ENCODE peak calls at places on chromosomes 1 and 21, in four cellular contexts. V is IMR-90; Y is tibial artery; I is CD8-positive, alpha-beta T cell. P is an unnamed sample. For H3K27me3, the result is how much of the 10 kb centered on the place peaks cover.

GRCh38 chr1:154324669-154325582 is at the start of gene ATP8B2:
- DNase-seq in V (peak), Y (peak), I (peak), P (no peak)

GRCh38 chr1:40980453-40981121 is 1.1 kb downstream of the CTPS1 start:
- DNase-seq in I (peak), V (peak), Y (no peak), P (no peak)

GRCh38 chr1:77504986-77505385 is 177.5 kb downstream of the ZZZ3 start:
- DNase-seq in Y (no peak), V (peak), I (no peak), P (no peak)

GRCh38 chr1:7526196-7526866 is 244.8 kb upstream of the VAMP3 start:
- DNase-seq in I (no peak), Y (no peak), V (no peak), P (no peak)

GRCh38 chr1:29289493-29289892 is 53.2 kb downstream of the PTPRU start:
- DNase-seq in V (no peak), I (no peak), Y (no peak), P (no peak)

GRCh38 chr1:220876511-220877347 is 2.5 kb upstream of the HLX start:
- DNase-seq in V (no peak), I (no peak), Y (peak), P (no peak)

GRCh38 chr1:47697616-47698335 is 259.9 kb downstream of the FOXD2 start:
- DNase-seq in Y (peak), I (no peak), V (no peak), P (no peak)

GRCh38 chr1:63475761-63476160 is 47.3 kb downstream of the ITGB3BP start:
- DNase-seq in V (peak), I (no peak), Y (no peak), P (no peak)

GRCh38 chr21:16587141-16587570 is 857.4 kb downstream of the USP25 start:
- DNase-seq in Y (peak), I (no peak), V (peak), P (no peak)

GRCh38 chr1:22787636-22788035 is 77.0 kb downstream of the EPHB2 start:
- DNase-seq in I (no peak), V (no peak), Y (no peak), P (no peak)

GRCh38 chr21:16579538-16579937 is 849.8 kb downstream of the USP25 start:
- DNase-seq in I (no peak), V (peak), Y (no peak), P (no peak)

GRCh38 chr1:177287996-177288395 is 117.2 kb downstream of the BRINP2 start:
- DNase-seq in Y (no peak), V (peak), I (no peak), P (no peak)

GRCh38 chr1:43648448-43648847 is 1.5 kb upstream of the KDM4A start:
- DNase-seq in Y (no peak), I (no peak), V (no peak), P (no peak)

GRCh38 chr21:41894922-41895557 is 15.9 kb upstream of the PRDM15 start:
- DNase-seq in Y (no peak), I (no peak), V (peak), P (no peak)

GRCh38 chr1:5941671-5942070 is 50.6 kb downstream of the NPHP4 start:
- DNase-seq in Y (no peak), V (no peak), I (no peak), P (no peak)

GRCh38 chr21:45572231-45572630 is 30.0 kb upstream of the SLC19A1 start:
- DNase-seq in V (no peak), Y (no peak), I (no peak), P (no peak)

GRCh38 chr1:215824245-215824644 is 257.1 kb downstream of the KCTD3 start:
- DNase-seq in V (peak), I (no peak), Y (no peak), P (no peak)

GRCh38 chr1:52190500-52191252 is 48.8 kb downstream of the ZFYVE9 start:
- DNase-seq in Y (no peak), I (no peak), V (peak), P (no peak)

GRCh38 chr1:72357411-72357810 is 75.1 kb upstream of the NEGR1 start:
- DNase-seq in V (peak), I (no peak), Y (no peak), P (no peak)

GRCh38 chr1:182143825-182144661 is 82.5 kb upstream of the ZNF648 start:
- DNase-seq in Y (peak), V (peak), I (no peak), P (peak)

GRCh38 chr1:84090447-84091244 is 53.4 kb upstream of the PRKACB start:
- DNase-seq in I (no peak), V (no peak), Y (no peak), P (no peak)

GRCh38 chr1:223403184-223403815 is 10.1 kb downstream of the CCDC185 start:
- DNase-seq in I (no peak), Y (no peak), V (peak), P (no peak)

GRCh38 chr1:41486053-41486891 is 1.8 kb upstream of the EDN2 start:
- DNase-seq in I (no peak), V (peak), Y (no peak), P (no peak)

GRCh38 chr1:112894010-112894292 is 62.0 kb downstream of the SLC16A1 start:
- DNase-seq in I (no peak), Y (no peak), V (no peak), P (no peak)

GRCh38 chr1:93749487-93749886 is 67.8 kb upstream of the BCAR3 start:
- DNase-seq in Y (no peak), V (no peak), I (no peak), P (no peak)
- H3K27me3 ChIP-seq in Y (under half), V (under half), I (under half), P (under half)

GRCh38 chr1:44817307-44817706 is 9.0 kb downstream of the BTBD19 start:
- DNase-seq in Y (no peak), V (no peak), I (no peak), P (no peak)

GRCh38 chr1:44819257-44819593 is 10.9 kb downstream of the BTBD19 start:
- DNase-seq in V (no peak), Y (peak), I (no peak), P (no peak)

GRCh38 chr1:44819594-44820327 is 11.4 kb downstream of the BTBD19 start:
- DNase-seq in V (peak), I (peak), Y (peak), P (peak)

GRCh38 chr1:44820328-44820944 is 12.1 kb downstream of the BTBD19 start:
- DNase-seq in I (no peak), Y (peak), V (no peak), P (no peak)

DNA sequence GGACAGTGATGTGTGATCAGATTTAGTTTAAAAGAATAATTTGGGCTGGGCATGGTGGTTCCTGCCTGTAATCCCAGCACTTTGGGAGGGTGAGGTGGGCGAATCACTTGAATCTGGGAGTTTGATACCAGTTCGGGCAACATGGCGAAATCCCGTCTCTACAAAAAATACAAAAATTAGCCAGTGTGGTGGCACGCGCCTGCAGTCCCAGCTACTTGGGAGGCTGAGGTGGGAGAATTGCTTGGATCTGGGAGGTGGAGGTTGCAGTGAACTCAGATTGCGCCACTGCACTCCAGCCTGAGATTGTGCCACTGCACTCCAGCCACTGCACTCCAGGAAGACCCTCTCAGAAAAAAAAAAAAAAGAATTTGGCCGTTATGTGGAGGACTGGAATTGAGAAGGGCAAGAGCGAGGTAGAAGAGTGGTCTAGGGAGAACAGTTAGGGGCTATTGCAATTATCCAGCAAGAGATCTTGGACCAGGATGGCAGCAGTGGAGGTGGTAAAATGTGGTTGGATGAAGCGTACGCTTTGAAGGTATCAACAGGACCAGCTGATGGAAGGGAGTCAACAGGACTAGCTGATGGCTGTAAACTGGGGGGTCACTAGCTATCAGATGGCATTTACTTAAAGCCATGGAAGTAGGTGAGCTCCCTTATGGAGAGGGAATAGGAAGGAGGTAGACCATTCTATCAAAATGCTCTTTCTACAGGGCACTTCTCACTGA is 9.6 kb downstream of the BTBD19 start:
- DNase-seq in Y (peak), V (no peak), I (no peak), P (no peak)
- TF ChIP-seq CTCF in Y (no peak), V (no peak), I (no peak), P (no peak)

GRCh38 chr1:204711947-204712701 is 26.6 kb upstream of the LRRN2 start:
- DNase-seq in I (no peak), Y (no peak), V (no peak), P (no peak)

GRCh38 chr1:204711103-204711946 is 25.8 kb upstream of the LRRN2 start:
- DNase-seq in Y (no peak), I (no peak), V (no peak), P (no peak)

GRCh38 chr1:204714194-204714860 is 28.8 kb upstream of the LRRN2 start:
- DNase-seq in V (no peak), Y (no peak), I (no peak), P (no peak)

GRCh38 chr1:204713541-204713940 is 28.0 kb upstream of the LRRN2 start:
- DNase-seq in Y (no peak), I (no peak), V (no peak), P (no peak)

GRCh38 chr1:204712718-204713430 is 27.3 kb upstream of the LRRN2 start:
- DNase-seq in V (no peak), Y (no peak), I (no peak), P (no peak)
- H3K27me3 ChIP-seq in V (under half), Y (half or more), I (under half), P (under half)

GRCh38 chr1:152960452-152961044 is 9.9 kb upstream of the SPRR4 start:
- DNase-seq in V (no peak), Y (no peak), I (no peak), P (no peak)
- TF ChIP-seq CTCF in V (no peak), Y (no peak), I (no peak), P (no peak)

GRCh38 chr1:53931523-53931922 is 14.0 kb downstream of the IFT25 start:
- DNase-seq in Y (no peak), V (no peak), I (no peak), P (no peak)
- H3K27me3 ChIP-seq in Y (under half), V (under half), I (under half), P (under half)

DNA sequence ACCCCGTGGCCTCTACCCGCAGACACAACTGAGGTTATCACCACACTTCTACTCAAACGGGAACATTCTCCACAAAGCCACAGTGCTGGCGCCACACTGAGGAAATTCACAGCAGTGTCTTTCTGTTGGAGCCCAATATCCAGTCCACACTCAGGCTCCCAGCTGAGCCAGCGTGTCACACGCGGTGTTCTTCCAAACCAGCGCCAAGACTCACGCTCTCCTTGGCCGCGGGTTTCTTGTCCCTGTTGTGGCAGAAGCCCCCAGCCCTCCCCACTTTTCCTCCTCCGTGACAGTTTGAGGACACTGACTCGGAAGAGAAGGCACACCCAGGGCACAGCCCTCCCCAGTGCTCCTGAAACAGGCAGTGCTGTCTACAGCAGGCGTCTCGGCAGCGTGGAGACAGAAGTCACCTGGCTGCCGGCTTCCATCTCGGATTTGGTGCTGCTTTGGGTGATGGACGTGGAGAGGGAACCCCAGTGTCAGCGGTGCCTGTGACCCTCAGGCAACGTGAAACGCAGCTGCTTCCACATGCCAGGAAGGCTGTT is 35.4 kb upstream of the AGPAT3 start:
- DNase-seq in V (no peak), I (no peak), Y (no peak), P (no peak)
- TF ChIP-seq CTCF in V (peak), I (no peak), Y (no peak), P (no peak)

GRCh38 chr1:3265800-3266485 is 188.5 kb upstream of the ARHGEF16 start:
- DNase-seq in V (no peak), Y (no peak), I (no peak), P (no peak)

GRCh38 chr1:3266870-3267549 is 187.5 kb upstream of the ARHGEF16 start:
- DNase-seq in I (no peak), Y (no peak), V (no peak), P (no peak)

GRCh38 chr1:3267550-3268270 is 186.8 kb upstream of the ARHGEF16 start:
- DNase-seq in I (no peak), V (no peak), Y (no peak), P (no peak)

GRCh38 chr1:3270403-3271245 is 183.8 kb upstream of the ARHGEF16 start:
- DNase-seq in V (no peak), I (no peak), Y (no peak), P (no peak)

DNA sequence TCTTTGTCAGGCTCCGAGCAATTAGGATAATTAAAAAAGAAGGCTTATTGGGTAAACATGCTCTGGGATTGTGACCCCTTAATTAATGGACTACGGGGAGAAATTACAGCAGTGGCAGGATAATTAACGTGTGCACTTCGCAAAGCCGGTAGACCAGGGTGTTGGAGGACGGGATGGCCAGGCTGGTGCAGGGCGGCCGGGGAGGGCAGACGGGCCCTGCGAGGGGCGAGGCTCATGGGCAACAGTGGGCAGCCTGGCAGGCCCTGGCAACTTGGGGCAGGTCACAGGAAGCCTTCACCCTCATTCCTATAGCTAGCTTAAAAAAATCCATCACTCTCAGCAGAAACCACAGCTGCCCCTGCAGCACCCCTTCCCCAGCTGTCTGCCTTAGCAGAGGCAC is 186.2 kb upstream of the ARHGEF16 start:
- DNase-seq in I (no peak), Y (no peak), V (no peak), P (no peak)
- H3K27me3 ChIP-seq in I (under half), Y (under half), V (under half), P (under half)

GRCh38 chr1:232793944-232794343 is 11.3 kb upstream of the MAP10 start:
- DNase-seq in I (no peak), Y (no peak), V (peak), P (peak)
- TF ChIP-seq CTCF in I (no peak), Y (no peak), V (peak), P (peak)

GRCh38 chr1:165387956-165388355 is 31.4 kb upstream of the LMX1A start:
- DNase-seq in Y (no peak), I (no peak), V (no peak), P (no peak)

GRCh38 chr1:165389609-165390008 is 33.1 kb upstream of the LMX1A start:
- DNase-seq in V (no peak), Y (no peak), I (no peak), P (no peak)

GRCh38 chr1:165383067-165383466 is 26.6 kb upstream of the LMX1A start:
- DNase-seq in Y (peak), V (peak), I (no peak), P (peak)

GRCh38 chr1:165384016-165384415 is 27.5 kb upstream of the LMX1A start:
- DNase-seq in V (no peak), I (no peak), Y (no peak), P (no peak)

DNA sequence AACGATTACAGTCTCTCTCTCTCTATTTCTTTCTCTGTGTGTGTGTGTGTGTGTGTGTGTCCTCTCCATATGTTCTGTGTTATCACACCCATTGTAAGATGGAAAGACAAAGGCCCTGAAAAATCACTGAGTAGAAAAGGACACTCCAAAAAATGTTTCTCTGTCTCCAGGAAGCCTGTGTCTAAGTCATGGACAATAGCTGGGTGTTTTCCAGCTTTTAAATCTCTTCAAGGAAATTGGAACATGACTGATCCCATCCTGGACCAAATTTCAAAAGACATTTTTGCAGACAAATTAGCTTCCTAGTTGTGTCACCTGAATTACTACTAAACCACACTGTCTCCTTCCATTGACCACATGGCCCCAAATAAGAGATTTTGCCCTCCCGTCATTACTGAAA is 31.0 kb upstream of the LMX1A start:
- DNase-seq in V (no peak), I (no peak), Y (no peak), P (no peak)
- H3K27me3 ChIP-seq in V (under half), I (under half), Y (under half), P (under half)